ENCODE peak calls at places on chromosomes 6 and 20, in seven cellular contexts. One of them, this sample, is unnamed.

GRCh38 chr20:43513298-43514061 is 6.0 kb downstream of the L3MBTL1 start:
- DNase-seq in GM04504: no peak
- DNase-seq in central memory CD8-positive, alpha-beta T cell: no peak
- DNase-seq in mesenchymal stem cell: no peak
- DNase-seq in activated T-cell treated with anti-CD3 and anti-CD28 coated beads, Interleukin-2, amount 50 U/mL, for 72 hours: no peak
- DNase-seq in PC-3: no peak
- DNase-seq in neuronal stem cell: no peak
- DNase-seq in this sample: no peak

GRCh38 chr6:25942561-25943147 is 12.2 kb upstream of the SLC17A2 start:
- DNase-seq in activated T-cell treated with anti-CD3 and anti-CD28 coated beads, Interleukin-2, amount 50 U/mL, for 72 hours: no peak
- DNase-seq in mesenchymal stem cell: peak; percentile 58
- DNase-seq in GM04504: no peak
- DNase-seq in central memory CD8-positive, alpha-beta T cell: no peak
- DNase-seq in neuronal stem cell: peak; percentile 23
- DNase-seq in PC-3: peak; percentile 68
- DNase-seq in this sample: no peak

GRCh38 chr20:56451056-56451765 is 17.2 kb upstream of the RTF2 start:
- DNase-seq in PC-3: peak; percentile 68
- DNase-seq in neuronal stem cell: no peak
- DNase-seq in GM04504: no peak
- DNase-seq in activated T-cell treated with anti-CD3 and anti-CD28 coated beads, Interleukin-2, amount 50 U/mL, for 72 hours: no peak
- DNase-seq in mesenchymal stem cell: no peak
- DNase-seq in central memory CD8-positive, alpha-beta T cell: no peak
- DNase-seq in this sample: no peak

GRCh38 chr6:43303751-43304331 is 4.8 kb downstream of the CRIP3 start:
- DNase-seq in mesenchymal stem cell: no peak
- DNase-seq in neuronal stem cell: no peak
- DNase-seq in GM04504: no peak
- DNase-seq in activated T-cell treated with anti-CD3 and anti-CD28 coated beads, Interleukin-2, amount 50 U/mL, for 72 hours: no peak
- DNase-seq in PC-3: no peak
- DNase-seq in central memory CD8-positive, alpha-beta T cell: no peak
- DNase-seq in this sample: no peak

GRCh38 chr20:57695012-57695411 is 14.8 kb downstream of the PMEPA1 start:
- DNase-seq in mesenchymal stem cell: no peak
- DNase-seq in GM04504: no peak
- DNase-seq in central memory CD8-positive, alpha-beta T cell: no peak
- DNase-seq in activated T-cell treated with anti-CD3 and anti-CD28 coated beads, Interleukin-2, amount 50 U/mL, for 72 hours: no peak
- DNase-seq in neuronal stem cell: no peak
- DNase-seq in PC-3: peak; percentile 99
- DNase-seq in this sample: no peak

GRCh38 chr20:57953638-57954037 is 243.8 kb upstream of the PMEPA1 start:
- DNase-seq in activated T-cell treated with anti-CD3 and anti-CD28 coated beads, Interleukin-2, amount 50 U/mL, for 72 hours: no peak
- DNase-seq in neuronal stem cell: no peak
- DNase-seq in PC-3: peak; percentile 59
- DNase-seq in central memory CD8-positive, alpha-beta T cell: no peak
- DNase-seq in GM04504: no peak
- DNase-seq in mesenchymal stem cell: no peak
- DNase-seq in this sample: no peak

GRCh38 chr6:130724089-130724488 is 103.1 kb upstream of the SMLR1 start:
- DNase-seq in neuronal stem cell: no peak
- DNase-seq in GM04504: no peak
- DNase-seq in PC-3: no peak
- DNase-seq in mesenchymal stem cell: no peak
- DNase-seq in activated T-cell treated with anti-CD3 and anti-CD28 coated beads, Interleukin-2, amount 50 U/mL, for 72 hours: no peak
- DNase-seq in central memory CD8-positive, alpha-beta T cell: no peak
- DNase-seq in this sample: no peak

GRCh38 chr6:116971959-116972358 is 94.9 kb downstream of the RFX6 start:
- DNase-seq in mesenchymal stem cell: peak; percentile 56
- DNase-seq in neuronal stem cell: peak; percentile 42
- DNase-seq in PC-3: peak; percentile 62
- DNase-seq in central memory CD8-positive, alpha-beta T cell: no peak
- DNase-seq in activated T-cell treated with anti-CD3 and anti-CD28 coated beads, Interleukin-2, amount 50 U/mL, for 72 hours: peak; percentile 21
- DNase-seq in GM04504: peak; percentile 3
- DNase-seq in this sample: peak; percentile 7

GRCh38 chr6:139522471-139523220 is 148.2 kb upstream of the CITED2 start:
- DNase-seq in PC-3: peak; percentile 52
- DNase-seq in neuronal stem cell: no peak
- DNase-seq in central memory CD8-positive, alpha-beta T cell: no peak
- DNase-seq in mesenchymal stem cell: no peak
- DNase-seq in activated T-cell treated with anti-CD3 and anti-CD28 coated beads, Interleukin-2, amount 50 U/mL, for 72 hours: no peak
- DNase-seq in GM04504: no peak
- DNase-seq in this sample: no peak

GRCh38 chr6:116465246-116465645 is 4.1 kb downstream of the CALHM6 start:
- DNase-seq in mesenchymal stem cell: no peak
- DNase-seq in central memory CD8-positive, alpha-beta T cell: no peak
- DNase-seq in PC-3: no peak
- DNase-seq in neuronal stem cell: no peak
- DNase-seq in activated T-cell treated with anti-CD3 and anti-CD28 coated beads, Interleukin-2, amount 50 U/mL, for 72 hours: no peak
- DNase-seq in GM04504: no peak
- DNase-seq in this sample: no peak

GRCh38 chr6:168778201-168778600 is 337.2 kb downstream of the SMOC2 start:
- DNase-seq in mesenchymal stem cell: no peak
- DNase-seq in central memory CD8-positive, alpha-beta T cell: no peak
- DNase-seq in neuronal stem cell: no peak
- DNase-seq in PC-3: no peak
- DNase-seq in GM04504: no peak
- DNase-seq in activated T-cell treated with anti-CD3 and anti-CD28 coated beads, Interleukin-2, amount 50 U/mL, for 72 hours: no peak
- DNase-seq in this sample: peak; percentile 32

GRCh38 chr6:113350521-113350920 is 506.6 kb upstream of the MARCKS start:
- DNase-seq in neuronal stem cell: no peak
- DNase-seq in GM04504: no peak
- DNase-seq in central memory CD8-positive, alpha-beta T cell: no peak
- DNase-seq in mesenchymal stem cell: no peak
- DNase-seq in PC-3: no peak
- DNase-seq in activated T-cell treated with anti-CD3 and anti-CD28 coated beads, Interleukin-2, amount 50 U/mL, for 72 hours: no peak
- DNase-seq in this sample: no peak

GRCh38 chr6:27178001-27178730 is 69.3 kb upstream of the PRSS16 start:
- DNase-seq in activated T-cell treated with anti-CD3 and anti-CD28 coated beads, Interleukin-2, amount 50 U/mL, for 72 hours: peak; percentile 38
- DNase-seq in neuronal stem cell: peak; percentile 71
- DNase-seq in mesenchymal stem cell: peak; percentile 96
- DNase-seq in PC-3: peak; percentile 86
- DNase-seq in central memory CD8-positive, alpha-beta T cell: peak; percentile 20
- DNase-seq in GM04504: peak; percentile 59
- DNase-seq in this sample: peak; percentile 54

GRCh38 chr6:157864185-157864761 is 41.2 kb downstream of the SNX9 start:
- DNase-seq in central memory CD8-positive, alpha-beta T cell: no peak
- DNase-seq in activated T-cell treated with anti-CD3 and anti-CD28 coated beads, Interleukin-2, amount 50 U/mL, for 72 hours: no peak
- DNase-seq in mesenchymal stem cell: peak; percentile 34
- DNase-seq in PC-3: no peak
- DNase-seq in GM04504: no peak
- DNase-seq in neuronal stem cell: no peak
- DNase-seq in this sample: no peak

GRCh38 chr20:62761058-62761758 is 35.1 kb upstream of the MRGBP start:
- DNase-seq in mesenchymal stem cell: no peak
- DNase-seq in neuronal stem cell: no peak
- DNase-seq in activated T-cell treated with anti-CD3 and anti-CD28 coated beads, Interleukin-2, amount 50 U/mL, for 72 hours: no peak
- DNase-seq in PC-3: no peak
- DNase-seq in GM04504: no peak
- DNase-seq in central memory CD8-positive, alpha-beta T cell: no peak
- DNase-seq in this sample: no peak

GRCh38 chr20:23782366-23782983 is 31.7 kb upstream of the CST1 start:
- DNase-seq in mesenchymal stem cell: peak; percentile 33
- DNase-seq in central memory CD8-positive, alpha-beta T cell: no peak
- DNase-seq in neuronal stem cell: no peak
- DNase-seq in GM04504: no peak
- DNase-seq in activated T-cell treated with anti-CD3 and anti-CD28 coated beads, Interleukin-2, amount 50 U/mL, for 72 hours: peak; percentile 15
- DNase-seq in PC-3: peak; percentile 68
- DNase-seq in this sample: peak; percentile 20

GRCh38 chr6:9612489-9612888 is 802.4 kb downstream of the TFAP2A start:
- DNase-seq in neuronal stem cell: no peak
- DNase-seq in PC-3: no peak
- DNase-seq in mesenchymal stem cell: peak; percentile 15
- DNase-seq in activated T-cell treated with anti-CD3 and anti-CD28 coated beads, Interleukin-2, amount 50 U/mL, for 72 hours: no peak
- DNase-seq in GM04504: no peak
- DNase-seq in central memory CD8-positive, alpha-beta T cell: no peak
- DNase-seq in this sample: no peak

GRCh38 chr6:111687652-111688051 is 82.0 kb upstream of the TRAF3IP2 start:
- DNase-seq in central memory CD8-positive, alpha-beta T cell: no peak
- DNase-seq in GM04504: no peak
- DNase-seq in activated T-cell treated with anti-CD3 and anti-CD28 coated beads, Interleukin-2, amount 50 U/mL, for 72 hours: no peak
- DNase-seq in mesenchymal stem cell: no peak
- DNase-seq in PC-3: no peak
- DNase-seq in neuronal stem cell: no peak
- DNase-seq in this sample: no peak

GRCh38 chr6:83065511-83066192 is at the start of gene UBE3D:
- DNase-seq in central memory CD8-positive, alpha-beta T cell: peak; percentile 81
- DNase-seq in activated T-cell treated with anti-CD3 and anti-CD28 coated beads, Interleukin-2, amount 50 U/mL, for 72 hours: peak; percentile 97
- DNase-seq in GM04504: peak; percentile 51
- DNase-seq in mesenchymal stem cell: peak; percentile 89
- DNase-seq in PC-3: peak; percentile 74
- DNase-seq in neuronal stem cell: peak; percentile 85
- DNase-seq in this sample: peak; percentile 87

GRCh38 chr6:16276991-16277981 is 38.9 kb downstream of the GMPR start:
- DNase-seq in mesenchymal stem cell: peak; percentile 93
- DNase-seq in central memory CD8-positive, alpha-beta T cell: no peak
- DNase-seq in activated T-cell treated with anti-CD3 and anti-CD28 coated beads, Interleukin-2, amount 50 U/mL, for 72 hours: peak; percentile 22
- DNase-seq in PC-3: peak; percentile 96
- DNase-seq in GM04504: peak; percentile 62
- DNase-seq in neuronal stem cell: peak; percentile 51
- DNase-seq in this sample: peak; percentile 78

GRCh38 chr6:37663016-37663810 is 34.5 kb downstream of the MDGA1 start:
- DNase-seq in activated T-cell treated with anti-CD3 and anti-CD28 coated beads, Interleukin-2, amount 50 U/mL, for 72 hours: no peak
- DNase-seq in neuronal stem cell: no peak
- DNase-seq in PC-3: no peak
- DNase-seq in mesenchymal stem cell: peak; percentile 39
- DNase-seq in central memory CD8-positive, alpha-beta T cell: no peak
- DNase-seq in GM04504: no peak
- DNase-seq in this sample: no peak

GRCh38 chr6:33108307-33108706 is 32.5 kb downstream of the HLA-DPB1 start:
- DNase-seq in central memory CD8-positive, alpha-beta T cell: no peak
- DNase-seq in neuronal stem cell: no peak
- DNase-seq in activated T-cell treated with anti-CD3 and anti-CD28 coated beads, Interleukin-2, amount 50 U/mL, for 72 hours: no peak
- DNase-seq in PC-3: no peak
- DNase-seq in mesenchymal stem cell: no peak
- DNase-seq in GM04504: no peak
- DNase-seq in this sample: no peak

GRCh38 chr6:32212076-32212760 is 11.6 kb downstream of the NOTCH4 start:
- DNase-seq in activated T-cell treated with anti-CD3 and anti-CD28 coated beads, Interleukin-2, amount 50 U/mL, for 72 hours: no peak
- DNase-seq in PC-3: no peak
- DNase-seq in mesenchymal stem cell: no peak
- DNase-seq in neuronal stem cell: no peak
- DNase-seq in GM04504: no peak
- DNase-seq in central memory CD8-positive, alpha-beta T cell: no peak
- DNase-seq in this sample: no peak